ENCODE peak calls at places on chromosomes 4 and X, in six cellular contexts. G, Q, X, I, V and R are unnamed samples.

GRCh38 chr4:107721436-107722090 is 1.5 kb upstream of the PAPSS1 start:
- DNase-seq in G (peak; percentile 67), X (no peak), Q (no peak), I (peak; percentile 46), V (no peak), R (no peak)

GRCh38 chrX:151708821-151709220 is 7.0 kb upstream of the FATE1 start:
- DNase-seq in G (no peak), I (no peak), X (no peak), V (no peak), Q (no peak), R (no peak)

GRCh38 chrX:50799531-50799961 is 14.4 kb downstream of the SHROOM4 start:
- DNase-seq in Q (no peak), G (peak; percentile 64), V (peak; percentile 6), X (no peak), I (no peak), R (no peak)

GRCh38 chr4:186676531-186677158 is 47.0 kb downstream of the FAT1 start:
- DNase-seq in X (no peak), Q (peak; percentile 46), I (no peak), G (no peak), V (peak; percentile 70), R (no peak)

GRCh38 chr4:124940387-124940786 is 227.9 kb upstream of the ANKRD50 start:
- DNase-seq in V (peak; percentile 42), I (no peak), G (no peak), Q (peak; percentile 87), X (no peak), R (no peak)

GRCh38 chr4:97504713-97505112 is 638.6 kb downstream of the STPG2 start:
- DNase-seq in I (no peak), V (no peak), Q (no peak), X (no peak), G (no peak), R (no peak)

GRCh38 chr4:3184725-3185124 is 64.2 kb upstream of the MSANTD1 start:
- DNase-seq in Q (no peak), X (no peak), V (no peak), I (no peak), G (no peak), R (no peak)

GRCh38 chr4:38967260-38968095 is 64.7 kb downstream of the TMEM156 start:
- DNase-seq in G (no peak), V (peak; percentile 76), I (no peak), Q (peak; percentile 98), X (no peak), R (no peak)

GRCh38 chr4:86791126-86791525 is 58.1 kb downstream of the SLC10A6 start:
- DNase-seq in V (peak; percentile 1), Q (no peak), I (no peak), G (no peak), X (no peak), R (no peak)

GRCh38 chr4:86685401-86685800 is 91.3 kb downstream of the PTPN13 start:
- DNase-seq in X (no peak), V (peak; percentile 43), I (no peak), G (no peak), Q (peak; percentile 25), R (no peak)

GRCh38 chrX:17086317-17086716 is 139.9 kb downstream of the REPS2 start:
- DNase-seq in V (no peak), Q (no peak), I (no peak), X (no peak), G (no peak), R (no peak)

GRCh38 chr4:21882050-21882839 is 66.3 kb downstream of the KCNIP4 start:
- DNase-seq in Q (no peak), I (no peak), X (no peak), G (no peak), V (no peak), R (no peak)

GRCh38 chr4:21884615-21885014 is 64.0 kb downstream of the KCNIP4 start:
- DNase-seq in V (no peak), G (no peak), X (no peak), I (no peak), Q (no peak), R (no peak)

GRCh38 chr4:21879187-21879586 is 69.4 kb downstream of the KCNIP4 start:
- DNase-seq in G (no peak), Q (no peak), I (no peak), X (no peak), V (peak; percentile 15), R (no peak)
- TF ChIP-seq CTCF in G (no peak), Q (peak; percentile 31), I (no peak), X (no peak), V (no peak), R (no peak)

GRCh38 chrX:96407501-96407900 is 277.1 kb upstream of the DIAPH2 start:
- DNase-seq in Q (peak; percentile 16), X (no peak), I (no peak), G (no peak), V (peak; percentile 81), R (no peak)
- TF ChIP-seq CTCF in Q (no peak), X (no peak), I (no peak), G (no peak), V (no peak), R (no peak)

DNA sequence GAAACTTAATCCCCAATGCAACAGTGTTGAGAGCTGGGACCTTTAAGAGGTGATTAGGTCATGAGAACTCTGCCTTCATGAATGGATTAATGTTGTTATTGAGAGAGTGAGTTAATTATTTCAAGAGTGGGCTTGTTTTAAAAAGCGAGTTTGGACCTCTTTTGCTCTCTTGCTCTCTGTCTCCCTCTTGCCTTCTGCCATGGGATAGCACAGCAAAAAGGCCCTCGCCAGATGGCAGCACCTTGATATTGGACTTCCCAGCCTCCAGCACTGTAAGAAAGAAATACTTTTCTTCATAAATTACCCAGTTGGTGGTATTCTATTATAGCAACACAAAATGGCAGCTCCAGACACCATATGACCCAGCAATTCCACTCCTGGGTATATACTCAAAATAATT is 7.0 kb upstream of the ATP6AP2 start:
- DNase-seq in V (peak; percentile 54), Q (no peak), I (no peak), X (no peak), G (no peak), R (no peak)
- TF ChIP-seq CTCF in V (peak; percentile 67), Q (peak; percentile 70), I (peak; percentile 26), X (no peak), G (peak; percentile 39), R (peak; percentile 53)

DNA sequence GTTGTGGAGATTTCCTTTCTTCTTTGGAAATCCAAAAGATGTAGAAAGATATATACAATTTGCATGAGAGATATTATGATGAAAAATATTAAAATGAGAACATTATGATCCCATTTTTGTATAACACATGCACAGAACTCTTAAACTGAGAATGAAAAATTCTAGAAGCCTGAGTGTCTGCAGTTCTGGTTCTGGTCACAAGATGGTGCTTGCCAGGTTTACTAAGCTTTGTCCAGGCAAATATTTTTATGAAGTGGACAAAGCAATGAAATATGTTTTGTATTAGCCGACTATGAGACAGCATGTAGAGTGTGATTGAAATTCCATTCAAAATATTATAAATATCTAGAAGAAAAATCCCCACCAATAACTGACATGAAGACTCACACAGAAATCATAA is 2.2 kb downstream of the PWWP3B start:
- DNase-seq in Q (no peak), V (peak; percentile 10), X (no peak), G (no peak), I (no peak), R (no peak)
- TF ChIP-seq CTCF in Q (peak; percentile 49), V (no peak), X (no peak), G (peak; percentile 34), I (peak; percentile 44), R (no peak)